ENCODE peak calls at places on chromosome 17, in seven cellular contexts. W is mammary epithelial cell, D is PC-9, K is GM12878, G is GM23248, S is endothelial cell of umbilical vein, E is A673. O is an unnamed sample.
A peak's percentile ranks its signal among the peaks of the same experiment; 100 is the strongest.

GRCh38 chr17:80339731-80340456 is 75.1 kb upstream of the ENDOV start:
- DNase-seq in W (no peak), D (no peak), K (no peak), G (no peak), S (no peak), E (no peak), O (no peak)

GRCh38 chr17:71188811-71189492 is 931.9 kb upstream of the SOX9 start:
- DNase-seq in W (peak; percentile 90), D (peak; percentile 20), K (no peak), G (peak; percentile 92), S (no peak), E (no peak), O (peak; percentile 35)

GRCh38 chr17:76204277-76204676 is 36.0 kb downstream of the RNF157 start:
- DNase-seq in W (peak; percentile 47), D (no peak), K (no peak), G (peak; percentile 79), S (no peak), E (no peak), O (no peak)

GRCh38 chr17:8799851-8800212 is 667 bp upstream of the MFSD6L start:
- DNase-seq in W (no peak), D (no peak), K (no peak), G (no peak), S (no peak), E (no peak), O (no peak)

GRCh38 chr17:73231363-73231762 is 30.3 kb downstream of the CPSF4L start:
- DNase-seq in W (peak; percentile 27), D (peak; percentile 7), K (no peak), G (peak; percentile 64), S (peak; percentile 41), E (peak; percentile 25), O (no peak)

GRCh38 chr17:75876938-75877751 is 1.2 kb downstream of the TRIM47 start:
- DNase-seq in W (peak; percentile 96), D (peak; percentile 89), K (no peak), G (peak; percentile 94), S (peak; percentile 98), E (no peak), O (no peak)

GRCh38 chr17:45230787-45231480 is 9.2 kb downstream of the FMNL1 start:
- DNase-seq in W (peak; percentile 43), D (peak; percentile 51), K (no peak), G (peak; percentile 85), S (no peak), E (no peak), O (no peak)

GRCh38 chr17:77528516-77529327 is 388.0 kb downstream of the SEC14L1 start:
- DNase-seq in W (no peak), D (no peak), K (no peak), G (no peak), S (no peak), E (peak; percentile 83), O (no peak)

GRCh38 chr17:32350662-32351418 is 883 bp downstream of the ZNF207 start:
- DNase-seq in W (peak; percentile 63), D (peak; percentile 19), K (no peak), G (peak; percentile 91), S (peak; percentile 71), E (peak; percentile 59), O (no peak)

GRCh38 chr17:58991718-58992331 is 114.9 kb downstream of the TRIM37 start:
- DNase-seq in W (no peak), D (no peak), K (peak; percentile 39), G (peak; percentile 74), S (no peak), E (no peak), O (no peak)

GRCh38 chr17:49951362-49952080 is 17.5 kb upstream of the DLX4 start:
- DNase-seq in W (no peak), D (no peak), K (no peak), G (peak; percentile 65), S (peak; percentile 17), E (no peak), O (no peak)

GRCh38 chr17:65659512-65659911 is 98.1 kb upstream of the AXIN2 start:
- DNase-seq in W (no peak), D (no peak), K (no peak), G (no peak), S (no peak), E (no peak), O (no peak)

GRCh38 chr17:34249497-34249877 is 5.6 kb upstream of the CCL2 start:
- DNase-seq in W (no peak), D (no peak), K (no peak), G (no peak), S (peak; percentile 16), E (no peak), O (no peak)

GRCh38 chr17:8479431-8479947 is 43.8 kb downstream of the NDEL1 start:
- DNase-seq in W (peak; percentile 19), D (no peak), K (no peak), G (peak; percentile 97), S (no peak), E (no peak), O (no peak)

GRCh38 chr17:28907709-28908475 is 5.0 kb upstream of the DHRS13 start:
- DNase-seq in W (no peak), D (no peak), K (no peak), G (peak; percentile 38), S (no peak), E (no peak), O (no peak)

GRCh38 chr17:43576563-43577229 is 30.6 kb upstream of the ETV4 start:
- DNase-seq in W (peak; percentile 50), D (peak; percentile 67), K (peak; percentile 49), G (peak; percentile 69), S (peak; percentile 81), E (peak; percentile 60), O (no peak)

GRCh38 chr17:50308666-50309065 is 34.4 kb downstream of the TMEM92 start:
- DNase-seq in W (no peak), D (no peak), K (no peak), G (peak; percentile 42), S (no peak), E (no peak), O (no peak)

GRCh38 chr17:51761105-51761504 is 397.4 kb downstream of the CA10 start:
- DNase-seq in W (no peak), D (no peak), K (no peak), G (no peak), S (no peak), E (no peak), O (no peak)

GRCh38 chr17:78224226-78225087 is 7.0 kb upstream of the TMEM235 start:
- DNase-seq in W (no peak), D (no peak), K (no peak), G (no peak), S (no peak), E (no peak), O (no peak)

GRCh38 chr17:21282231-21282630 is 2.3 kb upstream of the MAP2K3 start:
- DNase-seq in W (peak; percentile 92), D (peak; percentile 68), K (no peak), G (peak; percentile 100), S (peak; percentile 64), E (peak; percentile 72), O (no peak)

GRCh38 chr17:33560165-33560564 is 267.1 kb upstream of the ASIC2 start:
- DNase-seq in W (no peak), D (no peak), K (no peak), G (peak; percentile 56), S (peak; percentile 38), E (peak; percentile 5), O (no peak)

GRCh38 chr17:72588561-72588960 is 467.7 kb downstream of the SOX9 start:
- DNase-seq in W (no peak), D (no peak), K (no peak), G (no peak), S (no peak), E (no peak), O (no peak)

DNA sequence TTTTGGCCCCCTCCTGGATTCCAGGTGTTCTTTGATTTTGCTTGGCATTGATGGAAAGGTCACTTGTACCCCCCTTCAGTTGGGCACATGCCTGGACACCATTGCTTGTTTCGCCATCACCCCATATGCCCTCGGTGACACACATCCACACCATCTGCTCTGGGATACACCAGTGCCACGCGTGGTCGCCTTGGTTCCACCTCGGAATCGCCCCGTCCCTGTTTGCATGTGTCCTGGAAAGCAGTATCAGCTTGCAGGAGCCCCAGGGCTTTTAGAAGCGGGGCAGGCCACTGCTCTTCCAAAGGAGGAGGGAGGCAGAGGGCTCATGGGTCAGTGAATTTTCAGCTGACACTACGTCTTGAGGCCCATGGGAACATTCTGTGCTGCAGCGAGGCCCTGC is 607.9 kb downstream of the KCNJ18 start:
- DNase-seq in W (no peak), D (no peak), K (no peak), G (no peak), S (no peak), E (no peak), O (no peak)
- H3K4me1 ChIP-seq in W (no peaks in the 10 kb centered on the region), D (no peaks in the 10 kb centered on the region), K (no peaks in the 10 kb centered on the region), G (no peaks in the 10 kb centered on the region), S (no peaks in the 10 kb centered on the region), E (no peaks in the 10 kb centered on the region), O (no peaks in the 10 kb centered on the region)

GRCh38 chr17:81928497-81929252 is 1.1 kb upstream of the MAFG start:
- DNase-seq in W (no peak), D (peak; percentile 41), K (no peak), G (peak; percentile 49), S (no peak), E (peak; percentile 36), O (no peak)
- TF ChIP-seq EZH2 in W (no peak), D (no peak), K (no peak), G (no peak), S (no peak), E (no peak), O (no peak)

DNA sequence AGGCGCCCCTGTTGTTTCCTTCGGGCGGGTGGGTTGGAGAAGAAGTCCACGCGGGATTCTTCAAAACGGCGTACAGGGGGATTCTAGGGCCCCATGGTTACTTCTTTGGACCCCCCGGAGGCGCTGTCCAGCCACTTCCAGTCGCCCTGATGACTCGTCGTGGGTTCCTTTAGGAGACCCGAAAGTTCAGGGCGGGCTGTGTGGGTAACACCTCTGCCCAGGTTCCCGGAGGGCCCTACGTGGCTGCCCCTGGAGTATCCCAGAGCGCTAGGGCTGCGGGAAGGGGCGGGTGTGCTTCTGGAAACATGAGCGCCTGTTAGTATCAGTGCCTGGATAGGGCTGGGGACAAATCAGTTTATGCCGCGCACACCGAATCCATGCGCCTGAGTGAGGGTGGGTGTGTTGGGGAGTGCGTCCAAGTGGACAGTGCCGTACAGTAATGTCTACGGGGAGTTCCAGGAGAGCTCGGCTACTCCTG is 602 bp upstream of the HIC1 start:
- DNase-seq in W (peak; percentile 44), D (peak; percentile 56), K (no peak), G (peak; percentile 70), S (peak; percentile 58), E (peak; percentile 81), O (no peak)
- H3K4me3 ChIP-seq in W (peak overlapping the region; percentile 55), D (peak overlapping the region; percentile 66), K (peak overlapping the region; percentile 77), G (peak overlapping the region; percentile 79), S (peak overlapping the region; percentile 55), E (peak overlapping the region; percentile 58), O (peak overlapping the region; percentile 33)

GRCh38 chr17:63783522-63783921 is 9.6 kb downstream of the DDX42 start:
- DNase-seq in W (no peak), D (no peak), K (no peak), G (no peak), S (no peak), E (no peak), O (no peak)

GRCh38 chr17:63785556-63785955 is 11.6 kb downstream of the DDX42 start:
- DNase-seq in W (peak; percentile 90), D (no peak), K (no peak), G (peak; percentile 76), S (peak; percentile 39), E (no peak), O (no peak)

GRCh38 chr17:63786117-63786516 is 12.1 kb downstream of the DDX42 start:
- DNase-seq in W (no peak), D (no peak), K (no peak), G (no peak), S (no peak), E (no peak), O (no peak)

GRCh38 chr17:63780507-63780906 is 6.5 kb downstream of the DDX42 start:
- DNase-seq in W (peak; percentile 92), D (peak; percentile 49), K (no peak), G (peak; percentile 46), S (peak; percentile 7), E (no peak), O (no peak)

GRCh38 chr17:63780928-63781327 is 7.0 kb downstream of the DDX42 start:
- DNase-seq in W (no peak), D (no peak), K (no peak), G (no peak), S (no peak), E (no peak), O (no peak)
- H3K4me1 ChIP-seq in W (peaks cover 34% of the 10 kb centered on the region), D (peaks cover 79% of the 10 kb centered on the region), K (peaks cover 11% of the 10 kb centered on the region), G (peaks cover 46% of the 10 kb centered on the region), S (peaks cover 13% of the 10 kb centered on the region), E (peaks cover 4% of the 10 kb centered on the region), O (peaks cover 56% of the 10 kb centered on the region)